ENCODE peak calls at places on chromosome 18, in eight cellular contexts. Y, G, Z, C, R, D, X and B are unnamed samples.

GRCh38 chr18:76351961-76352581 is 143.0 kb downstream of the ZNF516 start:
- DNase-seq in Z (no peak), X (no peak), C (peak; percentile 80), D (no peak), Y (no peak), G (peak; percentile 15), R (no peak), B (peak; percentile 66)

GRCh38 chr18:75161629-75162028 is 47.3 kb downstream of the PTGR3 start:
- DNase-seq in G (peak; percentile 50), Y (peak; percentile 18), X (peak; percentile 32), C (peak; percentile 77), D (peak; percentile 46), R (no peak), Z (no peak), B (peak; percentile 81)

GRCh38 chr18:24627644-24628315 is 167.3 kb downstream of the HRH4 start:
- DNase-seq in G (no peak), Y (peak; percentile 21), R (no peak), C (no peak), D (no peak), X (no peak), Z (no peak), B (no peak)

GRCh38 chr18:24613887-24614286 is 153.4 kb downstream of the HRH4 start:
- DNase-seq in D (no peak), R (no peak), Z (no peak), C (no peak), Y (no peak), X (no peak), G (no peak), B (peak; percentile 19)

GRCh38 chr18:63758616-63759015 is 16.6 kb upstream of the SERPINB7 start:
- DNase-seq in Y (no peak), D (no peak), X (no peak), R (no peak), G (no peak), C (no peak), Z (no peak), B (no peak)

GRCh38 chr18:34709104-34709503 is 994 bp upstream of the DTNA start:
- DNase-seq in Z (no peak), D (no peak), Y (no peak), G (no peak), R (no peak), X (no peak), C (peak; percentile 10), B (peak; percentile 64)

GRCh38 chr18:37476611-37477295 is 88.8 kb downstream of the CELF4 start:
- DNase-seq in C (no peak), R (no peak), G (no peak), Y (no peak), D (no peak), X (no peak), Z (no peak), B (no peak)

GRCh38 chr18:48961547-48961946 is 10.8 kb upstream of the SMAD7 start:
- DNase-seq in G (no peak), Z (no peak), Y (no peak), X (no peak), D (no peak), C (no peak), R (no peak), B (no peak)

GRCh38 chr18:49645836-49646235 is 84.0 kb downstream of the LIPG start:
- DNase-seq in Z (no peak), R (no peak), C (no peak), G (no peak), D (no peak), X (no peak), Y (no peak), B (no peak)

GRCh38 chr18:40326987-40327386 is 1628.0 kb upstream of the PIK3C3 start:
- DNase-seq in G (no peak), Y (no peak), R (peak; percentile 9), X (no peak), Z (no peak), C (no peak), D (no peak), B (no peak)

GRCh38 chr18:59696311-59697235 is 650 bp downstream of the CCBE1 start:
- DNase-seq in C (no peak), X (no peak), G (no peak), Y (no peak), D (no peak), R (no peak), Z (no peak), B (no peak)

GRCh38 chr18:76446746-76447267 is 48.2 kb downstream of the ZNF516 start:
- DNase-seq in C (no peak), X (no peak), Y (no peak), G (no peak), D (no peak), R (no peak), Z (no peak), B (no peak)

DNA sequence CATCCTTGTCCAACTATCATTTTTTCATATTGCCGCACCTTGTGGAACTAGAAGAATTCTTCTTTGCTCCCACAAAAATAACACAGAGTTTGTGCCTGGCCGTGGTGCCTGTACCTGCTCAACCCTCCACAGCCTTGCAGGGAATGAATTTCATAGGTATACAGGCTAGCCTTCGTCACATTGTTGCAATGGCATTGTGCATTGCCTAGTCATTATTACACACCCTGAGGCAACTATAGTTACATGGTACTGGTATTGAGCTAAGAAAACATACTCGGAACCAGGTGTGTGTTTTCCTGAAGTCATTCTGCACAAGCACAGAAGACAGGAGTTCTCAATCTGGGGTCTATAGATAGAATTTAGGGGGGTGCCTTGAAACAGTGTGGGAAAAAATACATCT is 188.0 kb upstream of the CTAGE1 start:
- DNase-seq in C (no peak), X (no peak), D (no peak), G (no peak), Y (no peak), R (no peak), Z (no peak), B (no peak)
- TF ChIP-seq MAX in C (no peak), X (no peak), D (no peak), G (no peak), Y (no peak), R (no peak), Z (no peak), B (no peak)

GRCh38 chr18:66124394-66124793 is 373.6 kb downstream of the CDH7 start:
- DNase-seq in Z (no peak), D (no peak), R (no peak), G (no peak), C (peak; percentile 1), X (no peak), Y (no peak), B (peak; percentile 5)
- TF ChIP-seq CTCF in Z (no peak), D (no peak), R (no peak), G (no peak), C (no peak), X (no peak), Y (no peak), B (no peak)

GRCh38 chr18:3012920-3013810 is at the start of gene LPIN2:
- DNase-seq in Z (peak; percentile 71), G (peak; percentile 80), Y (peak; percentile 98), D (peak; percentile 99), C (peak; percentile 95), X (peak; percentile 87), R (peak; percentile 84), B (peak; percentile 94)
- TF ChIP-seq POLR2A in Z (peak; percentile 61), G (no peak), Y (peak; percentile 61), D (no peak), C (peak; percentile 55), X (peak; percentile 38), R (peak; percentile 59), B (no peak)

GRCh38 chr18:79217979-79218604 is 148.9 kb downstream of the ATP9B start:
- DNase-seq in R (no peak), D (peak; percentile 30), X (no peak), Z (no peak), C (no peak), Y (no peak), G (no peak), B (no peak)
- TF ChIP-seq MAX in R (no peak), D (no peak), X (no peak), Z (no peak), C (no peak), Y (no peak), G (no peak), B (no peak)

DNA sequence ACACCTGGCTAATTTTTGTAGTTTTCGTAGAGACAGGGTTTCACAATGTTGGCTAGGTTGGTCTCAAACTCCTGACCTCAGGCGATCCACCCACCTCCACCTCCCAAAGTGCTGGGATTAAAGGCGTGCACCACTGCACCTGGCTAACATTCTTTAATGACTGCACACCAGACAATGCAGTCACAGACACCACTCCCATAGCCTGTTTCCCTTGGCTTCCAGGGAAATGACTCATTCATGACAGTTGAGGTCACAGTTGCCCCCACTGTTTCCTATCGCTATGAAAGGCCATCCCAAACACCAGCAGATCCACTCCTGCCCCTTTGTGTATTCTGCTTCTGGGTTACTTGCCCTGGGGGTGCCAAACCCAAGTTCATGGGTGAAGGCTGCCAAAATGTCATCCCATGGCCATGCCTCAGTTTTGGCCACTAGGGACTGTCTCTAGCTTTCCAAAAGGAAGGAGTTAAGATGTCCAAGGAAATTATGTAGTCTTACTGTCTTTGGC is 8.7 kb downstream of the CHMP1B start:
- DNase-seq in G (peak; percentile 67), D (peak; percentile 64), R (no peak), C (peak; percentile 83), Z (no peak), Y (peak; percentile 62), X (peak; percentile 83), B (peak; percentile 75)
- TF ChIP-seq CTCF in G (peak; percentile 27), D (peak; percentile 29), R (no peak), C (peak; percentile 14), Z (peak; percentile 8), Y (no peak), X (no peak), B (no peak)

GRCh38 chr18:57805117-57805516 is 2.0 kb upstream of the ATP8B1 start:
- DNase-seq in G (no peak), C (no peak), D (no peak), R (no peak), Z (no peak), X (no peak), Y (no peak), B (no peak)

GRCh38 chr18:57801379-57802165 is 1.5 kb downstream of the ATP8B1 start:
- DNase-seq in Y (peak; percentile 82), D (no peak), X (no peak), Z (no peak), R (no peak), G (no peak), C (no peak), B (no peak)

GRCh38 chr18:57802869-57803118 is 321 bp downstream of the ATP8B1 start:
- DNase-seq in R (no peak), D (no peak), C (no peak), Z (no peak), Y (no peak), G (no peak), X (no peak), B (no peak)

GRCh38 chr18:57802166-57802868 is 798 bp downstream of the ATP8B1 start:
- DNase-seq in G (no peak), D (no peak), X (no peak), R (no peak), Y (no peak), C (no peak), Z (no peak), B (no peak)

GRCh38 chr18:57803119-57803969 is at the start of gene ATP8B1:
- DNase-seq in R (peak; percentile 56), D (peak; percentile 11), X (peak; percentile 78), C (no peak), Z (no peak), Y (peak; percentile 86), G (peak; percentile 55), B (peak; percentile 40)
- TF ChIP-seq POLR2A in R (no peak), D (no peak), X (peak; percentile 48), C (no peak), Z (no peak), Y (peak; percentile 79), G (peak; percentile 47), B (no peak)

GRCh38 chr18:22734103-22734661 is 198.9 kb upstream of the RBBP8 start:
- DNase-seq in Y (no peak), C (no peak), Z (no peak), X (no peak), D (no peak), G (no peak), R (no peak), B (no peak)
- TF ChIP-seq MAX in Y (no peak), C (no peak), Z (no peak), X (no peak), D (no peak), G (no peak), R (no peak), B (no peak)